ENCODE peak calls at places on chromosomes 12 and 14, in nine cellular contexts. G, Q, K, V, L, B, R, M and Y are unnamed samples.

GRCh38 chr14:32307881-32308582 is 21.1 kb upstream of the AKAP6 start:
- DNase-seq in G (peak; percentile 26), Q (no peak), K (no peak), V (no peak), L (no peak), B (no peak), R (no peak), M (no peak), Y (no peak)

GRCh38 chr12:39990122-39991101 is 115.5 kb downstream of the SLC2A13 start:
- DNase-seq in G (peak; percentile 71), Q (peak; percentile 32), K (peak; percentile 57), V (peak; percentile 80), L (peak; percentile 64), B (peak; percentile 22), R (peak; percentile 4), M (no peak), Y (peak; percentile 41)

GRCh38 chr12:112919131-112919530 is 12.4 kb downstream of the OAS1 start:
- DNase-seq in G (no peak), Q (no peak), K (no peak), V (no peak), L (no peak), B (no peak), R (no peak), M (no peak), Y (no peak)

GRCh38 chr12:114679452-114679875 is 4.5 kb downstream of the TBX3 start:
- DNase-seq in G (no peak), Q (peak; percentile 71), K (peak; percentile 60), V (no peak), L (peak; percentile 56), B (no peak), R (no peak), M (no peak), Y (no peak)

GRCh38 chr12:3313066-3313465 is 177.9 kb upstream of the PRMT8 start:
- DNase-seq in G (no peak), Q (peak; percentile 88), K (peak; percentile 46), V (no peak), L (no peak), B (no peak), R (no peak), M (no peak), Y (no peak)

GRCh38 chr14:103604620-103605019 is 24.4 kb upstream of the KLC1 start:
- DNase-seq in G (no peak), Q (no peak), K (no peak), V (no peak), L (no peak), B (no peak), R (no peak), M (no peak), Y (no peak)

GRCh38 chr14:67559639-67560038 is 26.5 kb downstream of the PLEKHH1 start:
- DNase-seq in G (no peak), Q (no peak), K (no peak), V (peak; percentile 39), L (no peak), B (no peak), R (no peak), M (no peak), Y (no peak)

GRCh38 chr14:61841145-61841544 is 78.9 kb downstream of the SNAPC1 start:
- DNase-seq in G (no peak), Q (no peak), K (peak; percentile 27), V (no peak), L (no peak), B (no peak), R (no peak), M (no peak), Y (no peak)

GRCh38 chr14:101867854-101868253 is 96.5 kb upstream of the DYNC1H1 start:
- DNase-seq in G (no peak), Q (no peak), K (no peak), V (no peak), L (no peak), B (no peak), R (no peak), M (no peak), Y (no peak)

GRCh38 chr14:22748691-22749090 is 17.8 kb upstream of the OXA1L start:
- DNase-seq in G (no peak), Q (no peak), K (no peak), V (no peak), L (no peak), B (no peak), R (no peak), M (no peak), Y (no peak)

GRCh38 chr12:47942327-47943230 is 20.8 kb upstream of the TMEM106C start:
- DNase-seq in G (peak; percentile 55), Q (no peak), K (no peak), V (no peak), L (peak; percentile 93), B (no peak), R (no peak), M (no peak), Y (no peak)

GRCh38 chr14:62269204-62269603 is 507.0 kb downstream of the SNAPC1 start:
- DNase-seq in G (no peak), Q (peak; percentile 25), K (peak; percentile 54), V (no peak), L (no peak), B (no peak), R (no peak), M (no peak), Y (no peak)

GRCh38 chr14:24274101-24274543 is 2.7 kb upstream of the RABGGTA start:
- DNase-seq in G (peak; percentile 63), Q (peak; percentile 31), K (no peak), V (no peak), L (peak; percentile 21), B (no peak), R (peak; percentile 60), M (no peak), Y (no peak)

GRCh38 chr12:127270193-127270592 is 996.8 kb upstream of the TMEM132C start:
- DNase-seq in G (no peak), Q (peak; percentile 50), K (peak; percentile 14), V (no peak), L (no peak), B (no peak), R (no peak), M (no peak), Y (no peak)

GRCh38 chr14:29927596-29928341 is at the start of gene PRKD1:
- DNase-seq in G (peak; percentile 65), Q (peak; percentile 62), K (peak; percentile 75), V (peak; percentile 90), L (peak; percentile 73), B (no peak), R (no peak), M (no peak), Y (peak; percentile 74)

DNA sequence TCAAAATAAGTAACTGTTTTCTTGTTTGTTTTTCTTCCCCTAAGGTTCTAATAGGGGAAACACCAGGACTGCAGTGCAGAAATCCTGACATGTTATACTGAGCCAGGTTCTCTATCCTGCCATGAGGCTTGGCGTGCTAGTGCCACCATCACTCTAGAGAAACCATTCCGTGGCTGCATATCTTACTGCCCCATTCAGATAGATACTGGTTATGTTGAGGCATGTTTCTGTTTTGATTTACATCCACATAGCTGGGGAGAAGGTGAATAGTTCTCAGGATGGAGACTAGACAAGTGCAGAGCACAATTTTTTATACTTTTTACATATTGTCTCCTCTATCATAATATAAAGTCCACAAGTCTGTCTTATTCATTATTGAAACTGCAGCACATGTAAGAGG is 11.5 kb downstream of the MAGOHB start:
- DNase-seq in G (no peak), Q (no peak), K (no peak), V (no peak), L (no peak), B (no peak), R (no peak), M (no peak), Y (no peak)
- H3K36me3 ChIP-seq in G (no peaks in the 10 kb centered on the region), Q (peaks cover 2% of the 10 kb centered on the region), K (no peaks in the 10 kb centered on the region), V (no peaks in the 10 kb centered on the region), L (peaks cover 6% of the 10 kb centered on the region), B (peaks cover 2% of the 10 kb centered on the region), R (peaks cover 1% of the 10 kb centered on the region), M (peaks cover 1% of the 10 kb centered on the region), Y (peaks cover 33% of the 10 kb centered on the region)

DNA sequence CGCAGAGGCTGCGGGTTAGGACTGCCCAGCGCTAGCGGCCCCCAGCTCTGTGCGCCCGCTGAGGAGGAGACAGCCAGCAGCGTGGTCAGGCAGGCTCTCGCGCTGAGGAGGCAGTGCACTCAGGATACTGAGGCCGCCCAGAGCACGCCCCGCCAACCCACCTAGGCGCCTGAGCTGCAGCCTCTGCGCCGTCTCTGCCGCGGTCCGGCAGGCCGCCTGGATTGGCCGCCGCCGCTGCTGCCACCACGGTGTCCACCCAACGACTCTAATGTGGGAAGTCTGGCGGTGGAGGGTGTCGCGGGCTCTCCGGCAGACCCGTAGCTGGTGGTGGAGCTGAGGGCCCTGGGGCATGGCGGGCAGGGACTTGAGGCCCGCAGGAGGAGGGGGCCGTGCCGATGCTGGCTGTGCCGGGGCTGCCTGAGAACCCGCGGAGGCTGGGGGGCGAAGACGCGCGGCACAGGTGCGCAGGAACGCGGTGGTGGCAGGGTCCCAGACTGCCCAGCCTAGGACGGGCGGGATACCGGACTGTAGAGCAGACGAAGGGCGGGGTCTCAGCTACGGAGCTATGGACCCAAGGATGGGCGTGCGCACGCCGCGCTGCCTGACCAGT is 69.9 kb downstream of the ASCL4 start:
- DNase-seq in G (peak; percentile 33), Q (no peak), K (no peak), V (no peak), L (peak; percentile 78), B (no peak), R (no peak), M (no peak), Y (no peak)
- H3K27me3 ChIP-seq in G (peaks cover 37% of the 10 kb centered on the region), Q (peaks cover 36% of the 10 kb centered on the region), K (peaks cover 27% of the 10 kb centered on the region), V (no peaks in the 10 kb centered on the region), L (peaks cover 82% of the 10 kb centered on the region), B (peaks cover 8% of the 10 kb centered on the region), R (peaks cover 15% of the 10 kb centered on the region), M (no peaks in the 10 kb centered on the region), Y (peaks cover 70% of the 10 kb centered on the region)

GRCh38 chr14:104666981-104667380 is 22.4 kb upstream of the INF2 start:
- DNase-seq in G (no peak), Q (no peak), K (no peak), V (no peak), L (no peak), B (no peak), R (no peak), M (no peak), Y (no peak)

GRCh38 chr14:104664107-104664506 is 25.3 kb upstream of the INF2 start:
- DNase-seq in G (no peak), Q (no peak), K (no peak), V (no peak), L (no peak), B (no peak), R (no peak), M (no peak), Y (no peak)

GRCh38 chr14:104664588-104664987 is 24.8 kb upstream of the INF2 start:
- DNase-seq in G (no peak), Q (no peak), K (no peak), V (no peak), L (no peak), B (no peak), R (no peak), M (no peak), Y (no peak)

GRCh38 chr14:104665092-104665662 is 24.2 kb upstream of the INF2 start:
- DNase-seq in G (no peak), Q (peak; percentile 33), K (peak; percentile 29), V (no peak), L (no peak), B (no peak), R (no peak), M (no peak), Y (no peak)

GRCh38 chr14:104665663-104666522 is 23.5 kb upstream of the INF2 start:
- DNase-seq in G (peak; percentile 80), Q (no peak), K (no peak), V (peak; percentile 79), L (peak; percentile 54), B (peak; percentile 91), R (peak; percentile 42), M (no peak), Y (no peak)
- H3K27ac ChIP-seq in G (peak overlapping the region; percentile 42), Q (no peak overlapping the region), K (no peak overlapping the region), V (no peak overlapping the region), L (no peak overlapping the region), B (peak overlapping the region; percentile 73), R (peak overlapping the region; percentile 17), M (no peak overlapping the region), Y (no peak overlapping the region)

GRCh38 chr12:76047060-76047459 is 15.5 kb upstream of the PHLDA1 start:
- DNase-seq in G (no peak), Q (no peak), K (no peak), V (no peak), L (no peak), B (no peak), R (no peak), M (no peak), Y (no peak)
- H3K36me3 ChIP-seq in G (peaks cover 22% of the 10 kb centered on the region), Q (peaks cover 20% of the 10 kb centered on the region), K (peaks cover 18% of the 10 kb centered on the region), V (peaks cover 1% of the 10 kb centered on the region), L (peaks cover 56% of the 10 kb centered on the region), B (peaks cover 32% of the 10 kb centered on the region), R (peaks cover 9% of the 10 kb centered on the region), M (peaks cover 11% of the 10 kb centered on the region), Y (peaks cover 94% of the 10 kb centered on the region)